ENCODE peak calls at places on chromosomes 4 and X, in seven cellular contexts. X is transverse colon, H is ovary, P is A549, I is tibial nerve, C is K562, K is stomach. R is an unnamed sample.
A peak's percentile ranks its signal among the peaks of the same experiment; 100 is the strongest.

GRCh38 chr4:87476934-87477333 is 52.2 kb downstream of the SPARCL1 start:
- DNase-seq in X (no peak), H (no peak), P (no peak), I (no peak), C (no peak), K (no peak), R (no peak)

GRCh38 chrX:117996918-117997480 is 119.6 kb downstream of the KLHL13 start:
- DNase-seq in X (no peak), H (no peak), P (no peak), I (no peak), C (no peak), K (no peak), R (no peak)

GRCh38 chr4:54063224-54063623 is 1.2 kb downstream of the CHIC2 start:
- DNase-seq in X (no peak), H (no peak), P (no peak), I (no peak), C (no peak), K (no peak), R (no peak)

GRCh38 chrX:13376857-13377441 is 57.1 kb upstream of the ATXN3L start:
- DNase-seq in X (no peak), H (no peak), P (no peak), I (no peak), C (no peak), K (no peak), R (no peak)

GRCh38 chr4:140426610-140427103 is 791 bp downstream of the CLGN start:
- DNase-seq in X (no peak), H (no peak), P (peak; percentile 13), I (no peak), C (peak; percentile 12), K (no peak), R (no peak)

GRCh38 chr4:2937146-2937857 is 25.9 kb downstream of the NOP14 start:
- DNase-seq in X (peak; percentile 4), H (peak; percentile 31), P (no peak), I (no peak), C (no peak), K (peak; percentile 67), R (no peak)

GRCh38 chr4:106355193-106355592 is 13.4 kb downstream of the GIMD1 start:
- DNase-seq in X (no peak), H (peak; percentile 27), P (no peak), I (no peak), C (no peak), K (no peak), R (no peak)

GRCh38 chr4:73481356-73481755 is at the start of gene AFM:
- DNase-seq in X (no peak), H (no peak), P (no peak), I (no peak), C (no peak), K (no peak), R (no peak)

GRCh38 chr4:126215759-126216158 is 901.0 kb downstream of the FAT4 start:
- DNase-seq in X (no peak), H (no peak), P (no peak), I (no peak), C (no peak), K (no peak), R (no peak)

GRCh38 chr4:120749445-120750151 is 172.9 kb downstream of the PRDM5 start:
- DNase-seq in X (peak; percentile 72), H (no peak), P (no peak), I (no peak), C (no peak), K (peak; percentile 28), R (no peak)

GRCh38 chrX:22378296-22378695 is 105.6 kb downstream of the CBLL2 start:
- DNase-seq in X (no peak), H (no peak), P (no peak), I (no peak), C (no peak), K (no peak), R (no peak)

GRCh38 chrX:22376369-22376768 is 103.7 kb downstream of the CBLL2 start:
- DNase-seq in X (no peak), H (no peak), P (no peak), I (no peak), C (no peak), K (no peak), R (no peak)

GRCh38 chrX:22373094-22373493 is 100.4 kb downstream of the CBLL2 start:
- DNase-seq in X (no peak), H (no peak), P (no peak), I (no peak), C (no peak), K (no peak), R (no peak)

DNA sequence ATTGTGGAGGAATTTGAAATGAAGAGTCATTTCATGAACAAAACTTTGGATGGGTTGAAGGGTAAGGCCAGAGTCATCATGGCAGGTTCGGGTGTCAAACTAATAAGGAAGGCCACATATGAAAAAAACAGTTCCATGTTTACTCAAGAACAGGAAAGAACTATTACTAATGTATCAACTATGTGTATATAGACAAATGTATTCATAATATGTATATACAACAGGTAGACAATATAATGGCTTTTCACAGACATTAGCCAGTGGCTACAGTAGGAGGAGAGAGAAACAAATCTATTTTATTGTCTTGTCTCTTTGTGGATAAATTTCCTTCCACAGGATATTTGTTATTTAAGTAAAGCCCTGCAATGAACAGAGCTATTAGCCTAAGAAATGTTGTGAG is 101.1 kb downstream of the CBLL2 start:
- DNase-seq in X (no peak), H (no peak), P (no peak), I (no peak), C (no peak), K (no peak), R (no peak)
- TF ChIP-seq EP300 in X (no peak), H (no peak), P (no peak), I (no peak), C (no peak), K (no peak), R (no peak)

GRCh38 chr4:7042697-7043464 is at the start of gene TADA2B:
- DNase-seq in X (peak; percentile 98), H (peak; percentile 97), P (peak; percentile 94), I (peak; percentile 94), C (peak; percentile 99), K (peak; percentile 98), R (peak; percentile 99)
- TF ChIP-seq EP300 in X (no peak), H (no peak), P (no peak), I (peak; percentile 73), C (no peak), K (no peak), R (no peak)

GRCh38 chr4:80005863-80006262 is 67.2 kb downstream of the ANTXR2 start:
- DNase-seq in X (no peak), H (no peak), P (no peak), I (no peak), C (peak; percentile 17), K (no peak), R (no peak)
- TF ChIP-seq EP300 in X (no peak), H (no peak), P (no peak), I (no peak), C (peak; percentile 70), K (no peak), R (no peak)

GRCh38 chrX:46561931-46562721 is 11.4 kb upstream of the CHST7 start:
- DNase-seq in X (peak; percentile 24), H (no peak), P (no peak), I (no peak), C (no peak), K (peak; percentile 41), R (peak; percentile 64)
- TF ChIP-seq EP300 in X (no peak), H (no peak), P (no peak), I (no peak), C (no peak), K (no peak), R (no peak)

GRCh38 chr4:113445286-113445685 is 316.3 kb downstream of the CAMK2D start:
- DNase-seq in X (peak; percentile 21), H (peak; percentile 72), P (no peak), I (peak; percentile 30), C (no peak), K (no peak), R (no peak)
- TF ChIP-seq EP300 in X (no peak), H (peak; percentile 51), P (no peak), I (peak; percentile 96), C (no peak), K (no peak), R (no peak)

GRCh38 chr4:139301143-139301820 is at the start of gene NAA15:
- DNase-seq in X (peak; percentile 98), H (peak; percentile 97), P (peak; percentile 84), I (peak; percentile 89), C (peak; percentile 95), K (peak; percentile 98), R (peak; percentile 99)
- TF ChIP-seq EP300 in X (no peak), H (no peak), P (no peak), I (peak; percentile 94), C (no peak), K (peak; percentile 6), R (no peak)

GRCh38 chr4:182895791-182896292 is 21.3 kb downstream of the DCTD start:
- DNase-seq in X (peak; percentile 12), H (no peak), P (no peak), I (no peak), C (no peak), K (peak; percentile 69), R (no peak)
- TF ChIP-seq EP300 in X (no peak), H (no peak), P (no peak), I (no peak), C (no peak), K (no peak), R (no peak)

GRCh38 chr4:150461957-150462356 is 120.0 kb upstream of the MAB21L2 start:
- DNase-seq in X (no peak), H (no peak), P (no peak), I (no peak), C (no peak), K (no peak), R (no peak)
- TF ChIP-seq EP300 in X (no peak), H (no peak), P (no peak), I (no peak), C (no peak), K (no peak), R (no peak)

GRCh38 chr4:47744253-47744652 is 93.6 kb downstream of the CORIN start:
- DNase-seq in X (no peak), H (no peak), P (no peak), I (no peak), C (no peak), K (no peak), R (no peak)

GRCh38 chr4:47747846-47748494 is 89.9 kb downstream of the CORIN start:
- DNase-seq in X (no peak), H (no peak), P (no peak), I (no peak), C (no peak), K (no peak), R (no peak)

GRCh38 chr4:47746122-47746521 is 91.7 kb downstream of the CORIN start:
- DNase-seq in X (no peak), H (no peak), P (no peak), I (no peak), C (no peak), K (no peak), R (no peak)

GRCh38 chr4:47741200-47741599 is 96.7 kb downstream of the CORIN start:
- DNase-seq in X (no peak), H (no peak), P (no peak), I (no peak), C (no peak), K (no peak), R (no peak)

DNA sequence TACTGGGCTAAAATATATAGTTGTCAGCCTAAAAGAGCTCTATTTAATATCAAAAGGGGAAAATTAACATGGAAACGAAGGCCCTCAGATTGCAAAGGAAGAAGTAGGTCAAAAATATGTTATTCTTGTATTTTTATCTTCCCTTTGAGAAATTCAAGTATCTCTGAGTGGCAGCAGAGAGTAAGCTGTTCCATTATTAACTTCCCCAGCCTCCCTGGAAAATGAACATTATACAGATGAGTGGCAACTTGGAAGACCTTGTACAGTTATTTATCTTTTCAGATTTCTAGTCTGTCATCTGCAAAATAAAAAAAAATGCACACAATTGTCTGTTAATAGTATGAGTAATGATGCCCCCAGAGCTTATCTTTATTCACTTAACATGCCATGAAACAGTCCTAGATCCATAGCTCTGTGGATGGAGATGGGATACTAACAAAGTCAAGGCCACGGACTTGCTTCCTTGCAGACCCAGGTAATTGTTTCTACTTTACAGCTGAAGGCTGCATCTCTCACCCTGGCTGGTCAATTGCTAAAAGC is 93.0 kb downstream of the CORIN start:
- DNase-seq in X (no peak), H (no peak), P (no peak), I (no peak), C (no peak), K (no peak), R (no peak)
- TF ChIP-seq EP300 in X (no peak), H (no peak), P (no peak), I (no peak), C (no peak), K (no peak), R (no peak)